ENCODE peak calls at places on chromosome 13, in seven cellular contexts. Q is RWPE1, J is SW480, U is epithelial cell of esophagus, H is fibroblast of mammary gland, G is GM23248, O is GM06990. R is an unnamed sample.

GRCh38 chr13:95494082-95494681 is 58.3 kb upstream of the CLDN10 start:
- DNase-seq in U (peak; percentile 83), G (peak; percentile 54), Q (peak; percentile 44), H (peak; percentile 72), J (peak; percentile 50), O (no peak), R (peak; percentile 93)

GRCh38 chr13:89726690-89727435 is 1620.6 kb upstream of the MIR17HG start:
- DNase-seq in J (no peak), U (peak; percentile 90), O (no peak), Q (peak; percentile 63), G (peak; percentile 24), H (peak; percentile 66), R (peak; percentile 92)

GRCh38 chr13:62246581-62246980 is 830.9 kb upstream of the PCDH20 start:
- DNase-seq in O (no peak), J (no peak), Q (no peak), G (no peak), U (no peak), H (no peak), R (no peak)

GRCh38 chr13:83819156-83819555 is 63.1 kb downstream of the SLITRK1 start:
- DNase-seq in G (peak; percentile 48), O (no peak), H (peak; percentile 36), Q (no peak), U (no peak), J (no peak), R (no peak)

GRCh38 chr13:73740681-73741080 is 393.5 kb downstream of the KLF12 start:
- DNase-seq in G (peak; percentile 76), U (no peak), J (no peak), Q (no peak), H (peak; percentile 62), O (no peak), R (no peak)

GRCh38 chr13:43846496-43846895 is 33.0 kb downstream of the CCDC122 start:
- DNase-seq in H (peak; percentile 61), Q (no peak), U (no peak), J (no peak), O (no peak), G (peak; percentile 78), R (no peak)

GRCh38 chr13:113464476-113464875 is 11.2 kb upstream of the ADPRHL1 start:
- DNase-seq in O (no peak), Q (no peak), U (no peak), J (no peak), G (no peak), H (no peak), R (no peak)

GRCh38 chr13:59890064-59890463 is 273.7 kb downstream of the DIAPH3 start:
- DNase-seq in Q (no peak), O (no peak), H (peak; percentile 11), J (no peak), U (no peak), G (peak; percentile 15), R (no peak)

GRCh38 chr13:34161829-34162544 is 344.0 kb downstream of the RFC3 start:
- DNase-seq in U (peak; percentile 80), O (no peak), H (peak; percentile 88), Q (peak; percentile 8), G (peak; percentile 84), J (no peak), R (peak; percentile 36)

GRCh38 chr13:37599509-37599908 is 941 bp upstream of the POSTN start:
- DNase-seq in G (no peak), U (no peak), Q (no peak), H (no peak), O (no peak), J (no peak), R (no peak)

GRCh38 chr13:114339779-114340534 is 25.7 kb downstream of the CHAMP1 start:
- DNase-seq in H (peak; percentile 56), Q (peak; percentile 34), U (peak; percentile 51), O (no peak), G (peak; percentile 74), J (peak; percentile 70), R (peak; percentile 71)

GRCh38 chr13:65889368-65889767 is 1340.8 kb downstream of the PCDH9 start:
- DNase-seq in O (no peak), H (peak; percentile 44), Q (no peak), U (no peak), J (no peak), G (no peak), R (no peak)

GRCh38 chr13:95509521-95510315 is 42.8 kb upstream of the CLDN10 start:
- DNase-seq in U (peak; percentile 82), H (peak; percentile 81), J (no peak), O (no peak), Q (peak; percentile 70), G (peak; percentile 55), R (peak; percentile 94)

GRCh38 chr13:110307697-110308376 is 753 bp downstream of the COL4A2 start:
- DNase-seq in H (no peak), J (no peak), U (peak; percentile 44), Q (no peak), G (peak; percentile 70), O (no peak), R (peak; percentile 34)

GRCh38 chr13:34356686-34357434 is 538.9 kb downstream of the RFC3 start:
- DNase-seq in Q (no peak), U (no peak), O (no peak), H (no peak), J (no peak), G (no peak), R (no peak)

GRCh38 chr13:73429691-73430090 is 370.9 kb downstream of the KLF5 start:
- DNase-seq in U (peak; percentile 93), G (peak; percentile 42), Q (peak; percentile 71), J (peak; percentile 18), O (no peak), H (peak; percentile 28), R (peak; percentile 87)

GRCh38 chr13:91347996-91348905 is 764 bp downstream of the MIR17HG start:
- DNase-seq in Q (peak; percentile 15), J (peak; percentile 31), O (no peak), G (peak; percentile 79), U (peak; percentile 47), H (no peak), R (peak; percentile 34)

GRCh38 chr13:46656786-46657185 is 103.8 kb downstream of the LRCH1 start:
- DNase-seq in U (no peak), J (no peak), Q (no peak), O (peak; percentile 41), H (no peak), G (no peak), R (no peak)

GRCh38 chr13:93098972-93099371 is 127.6 kb upstream of the GPC6 start:
- DNase-seq in J (no peak), G (no peak), H (no peak), Q (no peak), U (no peak), O (no peak), R (no peak)